ENCODE peak calls at places on chromosomes 2 and 18, in five cellular contexts. U, I, V, N and Q are unnamed samples.

GRCh38 chr2:38377501-38378258 is 607 bp upstream of the ATL2 start:
- DNase-seq in U (no peak), I (no peak), V (no peak), N (no peak), Q (peak; percentile 94)

GRCh38 chr2:68650645-68651044 is 7.3 kb downstream of the PROKR1 start:
- DNase-seq in U (no peak), I (no peak), V (no peak), N (no peak), Q (no peak)

GRCh38 chr2:164655336-164655735 is 34.1 kb upstream of the GRB14 start:
- DNase-seq in U (no peak), I (no peak), V (no peak), N (no peak), Q (no peak)

GRCh38 chr18:38025433-38026038 is 459.9 kb upstream of the CELF4 start:
- DNase-seq in U (no peak), I (no peak), V (no peak), N (no peak), Q (no peak)

GRCh38 chr2:230694241-230694640 is 18.4 kb upstream of the CAB39 start:
- DNase-seq in U (no peak), I (no peak), V (no peak), N (no peak), Q (no peak)

GRCh38 chr2:158497486-158497885 is 40.7 kb downstream of the PKP4 start:
- DNase-seq in U (no peak), I (no peak), V (no peak), N (no peak), Q (no peak)

GRCh38 chr2:33785201-33786106 is 186.4 kb upstream of the FAM98A start:
- DNase-seq in U (no peak), I (no peak), V (no peak), N (no peak), Q (no peak)

GRCh38 chr2:206193643-206194382 is 34.1 kb downstream of the EEF1B2 start:
- DNase-seq in U (no peak), I (no peak), V (no peak), N (no peak), Q (no peak)

GRCh38 chr2:142868281-142868762 is 9.1 kb upstream of the KYNU start:
- DNase-seq in U (no peak), I (no peak), V (peak; percentile 91), N (peak; percentile 10), Q (no peak)

GRCh38 chr2:102796337-102796736 is 34.5 kb downstream of the TMEM182 start:
- DNase-seq in U (no peak), I (no peak), V (no peak), N (no peak), Q (no peak)

GRCh38 chr2:22694856-22695255 is 690.1 kb upstream of the KLHL29 start:
- DNase-seq in U (no peak), I (no peak), V (no peak), N (no peak), Q (no peak)

GRCh38 chr2:2245500-2245899 is 85.6 kb downstream of the MYT1L start:
- DNase-seq in U (no peak), I (no peak), V (no peak), N (no peak), Q (no peak)

GRCh38 chr2:99618579-99619097 is 128.8 kb upstream of the REV1 start:
- DNase-seq in U (no peak), I (no peak), V (no peak), N (no peak), Q (no peak)

GRCh38 chr2:235665656-235666239 is 171.9 kb downstream of the AGAP1 start:
- DNase-seq in U (no peak), I (no peak), V (no peak), N (peak; percentile 57), Q (no peak)

GRCh38 chr2:241803387-241804325 is 5.3 kb upstream of the NEU4 start:
- DNase-seq in U (peak; percentile 25), I (peak; percentile 50), V (no peak), N (peak; percentile 80), Q (peak; percentile 81)

GRCh38 chr2:239692348-239692747 is 291.5 kb upstream of the HDAC4 start:
- DNase-seq in U (no peak), I (no peak), V (peak; percentile 79), N (no peak), Q (peak; percentile 58)

GRCh38 chr18:47898696-47899095 is 31.8 kb downstream of the SMAD2 start:
- DNase-seq in U (no peak), I (no peak), V (no peak), N (no peak), Q (no peak)

GRCh38 chr18:43001821-43002220 is 113.7 kb downstream of the RIT2 start:
- DNase-seq in U (no peak), I (no peak), V (no peak), N (no peak), Q (no peak)

GRCh38 chr18:48136051-48136543 is 205.6 kb upstream of the SMAD2 start:
- DNase-seq in U (no peak), I (no peak), V (no peak), N (peak; percentile 65), Q (no peak)

GRCh38 chr2:218879881-218880748 is 537 bp upstream of the WNT10A start:
- DNase-seq in U (peak; percentile 95), I (peak; percentile 80), V (no peak), N (no peak), Q (no peak)

GRCh38 chr2:46873632-46874068 is 42.0 kb downstream of the MCFD2 start:
- DNase-seq in U (no peak), I (no peak), V (no peak), N (no peak), Q (peak; percentile 98)

GRCh38 chr2:230968921-230969672 is 26.8 kb upstream of the SPATA3 start:
- DNase-seq in U (no peak), I (no peak), V (no peak), N (no peak), Q (no peak)

GRCh38 chr2:165927353-165927752 is 26.2 kb downstream of the TTC21B start:
- DNase-seq in U (no peak), I (no peak), V (no peak), N (no peak), Q (no peak)

GRCh38 chr2:48707466-48707865 is 48.1 kb downstream of the LHCGR start:
- DNase-seq in U (no peak), I (no peak), V (no peak), N (no peak), Q (no peak)

GRCh38 chr2:230413465-230413864 is 2.5 kb upstream of the SP100 start:
- DNase-seq in U (no peak), I (no peak), V (no peak), N (no peak), Q (no peak)

GRCh38 chr2:184835081-184835728 is 236.9 kb downstream of the ZNF804A start:
- DNase-seq in U (no peak), I (no peak), V (no peak), N (no peak), Q (no peak)

GRCh38 chr2:192655916-192656315 is 461.2 kb upstream of the TMEFF2 start:
- DNase-seq in U (no peak), I (no peak), V (no peak), N (peak; percentile 41), Q (no peak)

GRCh38 chr2:10993001-10993481 is 81.3 kb downstream of the KCNF1 start:
- DNase-seq in U (no peak), I (no peak), V (no peak), N (no peak), Q (no peak)

GRCh38 chr2:33077841-33078240 is 131.1 kb downstream of the LTBP1 start:
- DNase-seq in U (no peak), I (no peak), V (no peak), N (no peak), Q (no peak)

GRCh38 chr2:55961318-55961911 is 37.8 kb upstream of the EFEMP1 start:
- DNase-seq in U (no peak), I (no peak), V (no peak), N (peak; percentile 37), Q (no peak)

GRCh38 chr2:98564541-98565164 is 43.7 kb downstream of the COA5 start:
- DNase-seq in U (no peak), I (no peak), V (no peak), N (no peak), Q (no peak)